ENCODE peak calls at places on chromosomes 13 and 19, in seven cellular contexts. S is activated T-cell treated with anti-CD3 and anti-CD28 coated beads for 1 hour, E is NCI-H2081, U is tibial artery, L is H9, V is LoVo, B is NCI-H345. K is an unnamed sample.

GRCh38 chr19:5585461-5586299 is 17.9 kb upstream of the TINCR start:
- DNase-seq in S (peak; percentile 23), E (no peak), U (no peak), L (peak; percentile 84), V (no peak), B (no peak), K (no peak)

GRCh38 chr19:38049105-38049649 is 142.2 kb downstream of the SIPA1L3 start:
- DNase-seq in S (peak; percentile 29), E (no peak), U (no peak), L (no peak), V (no peak), B (no peak), K (no peak)

GRCh38 chr13:99374994-99375805 is 68.0 kb upstream of the GPR183 start:
- DNase-seq in S (no peak), E (no peak), U (no peak), L (no peak), V (no peak), B (no peak), K (no peak)

GRCh38 chr13:81393110-81393509 is 1052.2 kb upstream of the SPRY2 start:
- DNase-seq in S (no peak), E (no peak), U (no peak), L (no peak), V (no peak), B (no peak), K (no peak)

GRCh38 chr19:280541-281007 is 10.6 kb downstream of the PLPP2 start:
- DNase-seq in S (no peak), E (no peak), U (no peak), L (no peak), V (no peak), B (peak; percentile 83), K (no peak)

GRCh38 chr13:114030666-114031610 is 57.1 kb upstream of the C13orf46 start:
- DNase-seq in S (no peak), E (no peak), U (no peak), L (no peak), V (no peak), B (no peak), K (no peak)

GRCh38 chr19:54186934-54187381 is 2.4 kb downstream of the MBOAT7 start:
- DNase-seq in S (no peak), E (no peak), U (no peak), L (peak; percentile 22), V (no peak), B (no peak), K (no peak)

GRCh38 chr19:16185925-16186234 is 670 bp downstream of the FAM32A start:
- DNase-seq in S (no peak), E (no peak), U (no peak), L (no peak), V (peak; percentile 33), B (no peak), K (no peak)

GRCh38 chr19:18995804-18996241 is 37.5 kb downstream of the SUGP2 start:
- DNase-seq in S (no peak), E (peak; percentile 4), U (no peak), L (peak; percentile 88), V (no peak), B (no peak), K (peak; percentile 12)

GRCh38 chr13:108963846-108964600 is 334.6 kb downstream of the MYO16 start:
- DNase-seq in S (no peak), E (no peak), U (no peak), L (no peak), V (no peak), B (no peak), K (no peak)

GRCh38 chr19:47228168-47228936 is 2.6 kb downstream of the BBC3 start:
- DNase-seq in S (peak; percentile 48), E (no peak), U (peak; percentile 46), L (peak; percentile 73), V (peak; percentile 56), B (peak; percentile 18), K (no peak)

GRCh38 chr19:38718747-38719543 is 25.3 kb downstream of the CAPN12 start:
- DNase-seq in S (no peak), E (no peak), U (peak; percentile 75), L (peak; percentile 74), V (no peak), B (no peak), K (no peak)

GRCh38 chr19:7673995-7674667 is 2.8 kb upstream of the MCEMP1 start:
- DNase-seq in S (no peak), E (peak; percentile 37), U (peak; percentile 68), L (peak; percentile 75), V (peak; percentile 47), B (no peak), K (peak; percentile 40)

GRCh38 chr13:87234981-87235380 is 436.2 kb upstream of the SLITRK5 start:
- DNase-seq in S (no peak), E (no peak), U (no peak), L (no peak), V (no peak), B (no peak), K (no peak)

GRCh38 chr13:39565036-39565949 is 37.7 kb downstream of the LHFPL6 start:
- DNase-seq in S (no peak), E (no peak), U (no peak), L (peak; percentile 70), V (peak; percentile 54), B (no peak), K (no peak)

GRCh38 chr13:45194081-45194939 is 6.5 kb downstream of the KCTD4 start:
- DNase-seq in S (no peak), E (no peak), U (no peak), L (peak; percentile 43), V (no peak), B (no peak), K (no peak)

GRCh38 chr19:14943601-14944000 is 2.3 kb downstream of the OR7C2 start:
- DNase-seq in S (no peak), E (no peak), U (no peak), L (no peak), V (no peak), B (no peak), K (no peak)

GRCh38 chr19:6476155-6476895 is 5.3 kb downstream of the DENND1C start:
- DNase-seq in S (peak; percentile 51), E (no peak), U (no peak), L (peak; percentile 99), V (peak; percentile 69), B (peak; percentile 93), K (no peak)

GRCh38 chr19:46714523-46715106 is 2.3 kb downstream of the PRKD2 start:
- DNase-seq in S (peak; percentile 60), E (no peak), U (no peak), L (no peak), V (no peak), B (no peak), K (peak; percentile 61)

GRCh38 chr13:20353973-20354372 is 121.9 kb upstream of the GJB6 start:
- DNase-seq in S (no peak), E (no peak), U (no peak), L (no peak), V (no peak), B (no peak), K (no peak)

GRCh38 chr13:51644649-51645048 is 60.4 kb downstream of the WDFY2 start:
- DNase-seq in S (no peak), E (no peak), U (no peak), L (no peak), V (no peak), B (no peak), K (no peak)

GRCh38 chr13:42574435-42575311 is 721 bp downstream of the TNFSF11 start:
- DNase-seq in S (peak; percentile 22), E (no peak), U (no peak), L (peak; percentile 43), V (no peak), B (peak; percentile 9), K (no peak)

K was measured in NCI-H1436.